ENCODE peak calls at places on chromosomes 4 and X, in nine cellular contexts. P is ELF-1; E is ACHN; L is DMS 273 treated with DMSO at 0.1 percent for 48 hours; X is hepatic stellate cell; A is aorta; J is CD8-positive, alpha-beta memory T cell; O is D341Med; V is left ventricle myocardium superior. U is an unnamed sample.

GRCh38 chr4:55356991-55357461 is 11.0 kb downstream of the SRD5A3 start:
- DNase-seq in P (no peak), E (peak), L (no peak), X (peak), A (no peak), J (no peak), O (no peak), V (no peak), U (peak)

GRCh38 chr4:36321176-36321575 is 39.8 kb downstream of the DTHD1 start:
- DNase-seq in P (no peak), E (no peak), L (no peak), X (no peak), A (no peak), J (no peak), O (no peak), V (no peak), U (no peak)

GRCh38 chr4:84258905-84259830 is 239.9 kb downstream of the NKX6-1 start:
- DNase-seq in P (peak), E (peak), L (no peak), X (no peak), A (no peak), J (no peak), O (peak), V (no peak), U (peak)

GRCh38 chr4:9942139-9942538 is 79.2 kb downstream of the SLC2A9 start:
- DNase-seq in P (no peak), E (no peak), L (no peak), X (no peak), A (peak), J (no peak), O (no peak), V (no peak), U (no peak)

GRCh38 chrX:69028006-69028760 is 137.1 kb downstream of the PJA1 start:
- DNase-seq in P (no peak), E (no peak), L (no peak), X (no peak), A (no peak), J (no peak), O (no peak), V (no peak), U (no peak)

GRCh38 chrX:290476-291166 is 9.4 kb downstream of the PLCXD1 start:
- DNase-seq in P (no peak), E (no peak), L (no peak), X (no peak), A (peak), J (no peak), O (no peak), V (peak), U (no peak)

GRCh38 chr4:129379429-129379828 is 283.5 kb downstream of the C4orf33 start:
- DNase-seq in P (no peak), E (no peak), L (no peak), X (no peak), A (no peak), J (no peak), O (no peak), V (no peak), U (no peak)

GRCh38 chr4:53355919-53356521 is 9.8 kb downstream of the SCFD2 start:
- DNase-seq in P (no peak), E (no peak), L (no peak), X (no peak), A (no peak), J (no peak), O (no peak), V (no peak), U (no peak)

GRCh38 chrX:93985621-93986020 is 311.6 kb downstream of the FAM133A start:
- DNase-seq in P (no peak), E (no peak), L (no peak), X (no peak), A (no peak), J (no peak), O (peak), V (no peak), U (no peak)

GRCh38 chr4:47075241-47075640 is 43.9 kb downstream of the GABRB1 start:
- DNase-seq in P (no peak), E (no peak), L (no peak), X (peak), A (no peak), J (no peak), O (no peak), V (no peak), U (no peak)

GRCh38 chr4:24105183-24106039 is 215.6 kb upstream of the PPARGC1A start:
- DNase-seq in P (no peak), E (peak), L (no peak), X (peak), A (no peak), J (no peak), O (no peak), V (no peak), U (no peak)

GRCh38 chrX:69149466-69150293 is 15.6 kb downstream of the PJA1 start:
- DNase-seq in P (peak), E (no peak), L (no peak), X (no peak), A (no peak), J (no peak), O (no peak), V (no peak), U (no peak)

GRCh38 chr4:153651961-153652784 is 31.9 kb upstream of the TLR2 start:
- DNase-seq in P (no peak), E (no peak), L (no peak), X (no peak), A (no peak), J (no peak), O (peak), V (no peak), U (no peak)

GRCh38 chr4:154622598-154622997 is 10.1 kb upstream of the FGG start:
- DNase-seq in P (no peak), E (peak), L (no peak), X (peak), A (no peak), J (no peak), O (peak), V (no peak), U (peak)

GRCh38 chrX:40542208-40542607 is 38.6 kb upstream of the ATP6AP2 start:
- DNase-seq in P (no peak), E (no peak), L (no peak), X (no peak), A (no peak), J (no peak), O (no peak), V (no peak), U (no peak)

GRCh38 chrX:68894513-68895338 is 65.9 kb downstream of the EFNB1 start:
- DNase-seq in P (peak), E (no peak), L (no peak), X (peak), A (peak), J (no peak), O (no peak), V (peak), U (no peak)

GRCh38 chr4:130639871-130640270 is 1543.9 kb downstream of the C4orf33 start:
- DNase-seq in P (no peak), E (no peak), L (no peak), X (no peak), A (no peak), J (no peak), O (no peak), V (no peak), U (no peak)

GRCh38 chrX:154308108-154308946 is 12.7 kb downstream of the TKTL1 start:
- DNase-seq in P (peak), E (peak), L (no peak), X (peak), A (no peak), J (peak), O (peak), V (peak), U (peak)

GRCh38 chr4:71584654-71585053 is 199.2 kb downstream of the GC start:
- DNase-seq in P (no peak), E (no peak), L (no peak), X (no peak), A (no peak), J (no peak), O (no peak), V (no peak), U (no peak)

U was measured in HepG2.